ENCODE peak calls at places on chromosome 13, in five cellular contexts. Z, W, R, X and J are unnamed samples.
A peak's percentile ranks its signal among the peaks of the same experiment; 100 is the strongest.

GRCh38 chr13:97855570-97855970 is 97.9 kb upstream of the IPO5 start:
- DNase-seq in Z (peak; percentile 58), W (peak; percentile 58), R (peak; percentile 61), X (no peak), J (peak; percentile 50)

GRCh38 chr13:94351292-94352000 is 128.0 kb downstream of the DCT start:
- DNase-seq in Z (no peak), W (no peak), R (no peak), X (no peak), J (no peak)

GRCh38 chr13:37662624-37663023 is 64.1 kb upstream of the POSTN start:
- DNase-seq in Z (no peak), W (no peak), R (no peak), X (no peak), J (no peak)

GRCh38 chr13:104106705-104107393 is 1040.6 kb upstream of the SLC10A2 start:
- DNase-seq in Z (no peak), W (no peak), R (no peak), X (no peak), J (no peak)

GRCh38 chr13:24083722-24084421 is 76.6 kb upstream of the SPATA13 start:
- DNase-seq in Z (no peak), W (no peak), R (no peak), X (no peak), J (no peak)

GRCh38 chr13:47588676-47589075 is 412.4 kb downstream of the SUCLA2 start:
- DNase-seq in Z (no peak), W (no peak), R (no peak), X (no peak), J (no peak)

GRCh38 chr13:20109037-20109436 is 51.8 kb downstream of the GJA3 start:
- DNase-seq in Z (no peak), W (no peak), R (no peak), X (no peak), J (no peak)

GRCh38 chr13:76764429-76764828 is 121.8 kb downstream of the KCTD12 start:
- DNase-seq in Z (no peak), W (no peak), R (no peak), X (peak; percentile 80), J (peak; percentile 21)

GRCh38 chr13:94384217-94384905 is 95.1 kb downstream of the DCT start:
- DNase-seq in Z (no peak), W (no peak), R (no peak), X (no peak), J (no peak)

GRCh38 chr13:70311175-70311574 is 202.9 kb upstream of the KLHL1 start:
- DNase-seq in Z (no peak), W (no peak), R (no peak), X (no peak), J (no peak)

GRCh38 chr13:111210945-111211469 is 95.9 kb downstream of the ARHGEF7 start:
- DNase-seq in Z (no peak), W (no peak), R (no peak), X (no peak), J (no peak)

GRCh38 chr13:36163809-36164308 is 32.7 kb upstream of the DCLK1 start:
- DNase-seq in Z (no peak), W (no peak), R (no peak), X (peak; percentile 64), J (no peak)

GRCh38 chr13:109756778-109757177 is 29.6 kb downstream of the IRS2 start:
- DNase-seq in Z (no peak), W (no peak), R (no peak), X (no peak), J (no peak)

GRCh38 chr13:40563350-40564125 is 102.9 kb downstream of the FOXO1 start:
- DNase-seq in Z (no peak), W (no peak), R (no peak), X (no peak), J (no peak)
- H3K4me3 ChIP-seq in Z (no peak overlapping the region), W (no peak overlapping the region), R (no peak overlapping the region), X (no peak overlapping the region), J (no peak overlapping the region)

DNA sequence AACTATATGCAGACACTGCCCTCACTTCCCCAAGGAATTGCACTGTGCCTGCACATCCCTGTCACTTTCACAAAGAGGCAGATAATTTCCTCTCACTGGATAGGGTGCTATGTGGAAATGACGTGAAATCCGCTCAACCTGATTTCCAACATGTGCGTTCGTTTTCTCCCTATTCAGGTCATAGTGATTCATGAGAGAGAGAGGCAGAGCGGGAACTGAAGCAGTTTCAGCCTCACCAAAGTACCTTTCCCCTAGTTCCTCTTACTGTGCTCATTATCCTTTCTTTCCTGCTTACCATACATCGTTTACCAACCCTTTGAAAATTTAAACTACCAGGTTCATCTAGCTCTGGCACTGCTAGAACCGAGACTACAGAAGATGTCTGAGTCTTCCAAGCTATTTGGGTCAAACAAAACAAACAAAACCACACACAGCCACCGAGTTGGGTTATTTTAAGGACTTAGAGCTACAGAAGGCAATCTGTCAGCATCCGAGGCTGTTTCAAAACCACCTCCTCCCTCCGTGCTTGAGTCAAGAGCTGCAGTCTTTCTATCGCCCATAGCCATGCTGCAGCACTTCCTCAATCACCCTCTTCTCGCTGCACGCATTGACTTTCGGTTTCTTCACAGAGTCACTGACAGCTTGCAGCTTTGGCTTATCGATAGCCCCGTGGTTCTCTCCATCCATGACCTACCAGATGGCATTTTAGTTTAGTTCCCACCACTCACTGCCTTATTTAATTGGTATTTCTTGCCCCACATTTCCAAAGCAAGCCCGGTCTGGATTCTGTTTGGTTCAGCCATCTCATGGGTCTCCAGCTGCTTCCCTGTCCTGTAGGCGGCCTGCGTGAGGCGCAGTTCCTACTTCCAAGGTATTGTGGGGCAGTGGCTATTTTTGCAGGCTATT is 1395.8 kb downstream of the EFNB2 start:
- DNase-seq in Z (peak; percentile 91), W (peak; percentile 44), R (peak; percentile 46), X (peak; percentile 54), J (peak; percentile 43)
- H3K4me3 ChIP-seq in Z (peak overlapping the region; percentile 79), W (peak overlapping the region; percentile 66), R (peak overlapping the region; percentile 60), X (peak overlapping the region; percentile 46), J (no peak overlapping the region)

GRCh38 chr13:21481359-21481758 is 22.3 kb upstream of the ZDHHC20 start:
- DNase-seq in Z (no peak), W (no peak), R (no peak), X (no peak), J (no peak)

GRCh38 chr13:21475115-21475514 is 16.0 kb upstream of the ZDHHC20 start:
- DNase-seq in Z (no peak), W (no peak), R (no peak), X (no peak), J (no peak)

GRCh38 chr13:21478881-21479808 is 20.0 kb upstream of the ZDHHC20 start:
- DNase-seq in Z (peak; percentile 54), W (peak; percentile 72), R (peak; percentile 79), X (no peak), J (no peak)

DNA sequence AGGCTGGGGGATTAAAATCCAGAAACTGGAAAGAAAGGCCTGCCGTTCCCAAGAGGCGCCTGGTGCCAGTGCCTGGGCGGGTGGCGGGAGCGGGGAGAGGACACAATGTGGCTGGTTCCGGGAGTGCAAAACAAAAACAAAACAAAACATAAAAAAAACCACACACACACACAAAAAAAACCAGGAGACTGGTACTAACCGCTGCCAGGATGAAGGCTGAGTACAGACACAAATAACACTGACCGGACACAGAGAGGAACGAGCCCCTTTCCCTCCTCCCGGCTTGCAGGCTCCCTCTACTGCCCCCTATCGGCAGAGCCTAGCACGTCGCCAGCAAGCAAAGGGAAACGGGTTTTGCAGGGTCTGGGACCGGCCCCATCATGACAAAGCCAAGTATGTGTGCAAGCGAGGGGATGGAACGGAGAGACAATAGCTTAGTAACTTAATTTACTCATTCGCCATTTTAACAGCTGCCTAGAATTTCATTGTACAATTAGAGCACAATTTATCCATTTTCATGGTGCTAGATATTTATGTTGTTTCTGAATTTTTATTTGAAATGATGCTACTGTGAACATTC is 17.9 kb upstream of the ZDHHC20 start:
- DNase-seq in Z (peak; percentile 65), W (peak; percentile 76), R (peak; percentile 81), X (peak; percentile 74), J (peak; percentile 87)
- H3K4me3 ChIP-seq in Z (peak overlapping the region; percentile 55), W (peak overlapping the region; percentile 49), R (peak overlapping the region; percentile 55), X (peak overlapping the region; percentile 40), J (no peak overlapping the region)

GRCh38 chr13:32737111-32737571 is 150.9 kb downstream of the PDS5B start:
- DNase-seq in Z (peak; percentile 27), W (no peak), R (peak; percentile 22), X (no peak), J (no peak)

GRCh38 chr13:32737679-32738078 is 151.4 kb downstream of the PDS5B start:
- DNase-seq in Z (no peak), W (no peak), R (no peak), X (no peak), J (no peak)

GRCh38 chr13:32734511-32734910 is 148.3 kb downstream of the PDS5B start:
- DNase-seq in Z (no peak), W (no peak), R (no peak), X (no peak), J (no peak)

GRCh38 chr13:32735859-32736258 is 149.6 kb downstream of the PDS5B start:
- DNase-seq in Z (no peak), W (no peak), R (no peak), X (no peak), J (no peak)

DNA sequence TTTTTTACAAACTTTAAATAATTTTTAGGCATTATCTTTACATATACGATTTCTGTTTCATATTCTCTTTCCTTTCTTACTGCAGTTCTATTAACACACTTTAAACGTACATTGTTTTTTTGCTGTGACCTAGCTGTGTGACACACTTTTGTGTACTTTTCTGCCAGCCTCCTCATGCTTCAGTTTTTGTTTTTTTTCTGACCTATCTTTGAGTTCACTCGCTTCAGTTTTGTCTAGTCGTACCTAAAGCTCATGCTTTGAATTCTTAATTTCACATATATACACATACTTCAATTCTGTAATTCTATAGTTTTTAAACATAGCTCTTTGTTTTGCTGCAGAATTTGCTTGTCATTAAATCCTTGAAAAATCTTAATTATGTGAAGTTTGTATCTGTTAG is 150.4 kb downstream of the PDS5B start:
- DNase-seq in Z (no peak), W (no peak), R (no peak), X (no peak), J (no peak)
- H3K4me3 ChIP-seq in Z (peak overlapping the region; percentile 34), W (no peak overlapping the region), R (no peak overlapping the region), X (peak overlapping the region; percentile 24), J (no peak overlapping the region)

DNA sequence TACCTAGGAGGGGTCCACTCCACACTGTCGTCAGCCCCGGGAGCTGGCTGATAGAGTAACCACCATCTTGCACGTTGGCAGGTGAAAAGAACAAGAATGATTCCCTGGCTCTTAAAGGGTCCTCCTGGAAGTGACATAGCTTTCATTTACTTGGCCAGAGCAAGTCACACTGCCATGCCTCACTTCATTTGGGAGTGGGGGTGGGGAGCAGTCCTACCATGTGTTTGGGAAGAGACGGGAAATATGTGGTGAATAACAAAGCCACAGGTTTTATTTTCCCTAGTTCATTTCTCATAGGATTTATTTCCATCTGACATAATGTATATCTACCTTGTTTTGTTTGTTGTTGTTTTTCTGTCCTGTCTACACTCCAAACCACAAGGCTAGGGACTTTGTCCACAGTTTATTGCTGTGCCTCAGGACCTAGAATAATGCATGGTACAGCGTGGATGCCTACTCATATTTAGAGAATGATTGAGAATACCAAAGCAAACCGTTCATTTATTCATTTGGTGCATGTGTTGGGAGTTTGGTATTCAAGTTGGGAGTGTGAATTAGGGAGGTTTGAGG is 26.8 kb downstream of the UBAC2 start:
- DNase-seq in Z (no peak), W (no peak), R (no peak), X (no peak), J (no peak)
- H3K4me3 ChIP-seq in Z (no peak overlapping the region), W (no peak overlapping the region), R (peak overlapping the region; percentile 58), X (no peak overlapping the region), J (no peak overlapping the region)

DNA sequence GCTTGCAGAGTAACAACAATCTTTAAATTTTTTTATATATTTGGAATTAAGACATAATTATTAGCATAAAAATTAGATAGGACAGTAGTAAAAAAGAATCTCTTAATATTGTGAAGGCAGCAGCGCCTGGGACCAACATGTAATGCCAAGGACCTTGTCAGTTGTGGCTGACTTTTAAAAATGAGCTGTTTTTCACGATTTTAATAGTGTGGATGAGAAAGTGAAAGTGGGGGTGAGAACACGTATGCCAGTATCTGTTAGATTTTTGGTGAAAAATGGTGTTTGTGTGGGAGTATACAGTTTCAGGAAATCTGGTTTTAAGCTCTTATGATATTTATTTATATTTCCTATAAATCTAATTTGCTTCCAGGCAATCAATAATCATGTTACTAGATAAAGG is 125.2 kb downstream of the LMO7 start:
- DNase-seq in Z (no peak), W (no peak), R (no peak), X (no peak), J (no peak)
- H3K4me3 ChIP-seq in Z (no peak overlapping the region), W (no peak overlapping the region), R (no peak overlapping the region), X (peak overlapping the region; percentile 28), J (peak overlapping the region; percentile 12)